ENCODE peak calls at places on chromosomes 11 and 22, in nine cellular contexts. G is hypothalamus, B is nucleus accumbens, M is AG08396, T is iris pigment epithelial cell, I is SJSA1, V is H9, R is NCI-H1105 treated with DMSO at 0.1 percent for 48 hours, Q is NCI-H510A treated with DMSO at 0.1 percent for 48 hours. E is an unnamed sample.

GRCh38 chr22:18110194-18110943 is at the start of gene TUBA8:
- DNase-seq in R (peak), B (peak), G (no peak), T (peak), V (peak), Q (peak), M (peak), I (peak), E (peak)

GRCh38 chr11:57196556-57196955 is 14.8 kb downstream of the LRRC55 start:
- DNase-seq in M (no peak), B (no peak), I (no peak), G (no peak), R (no peak), V (no peak), Q (no peak), T (no peak), E (no peak)

GRCh38 chr11:13663631-13664071 is 4.8 kb upstream of the FAR1 start:
- DNase-seq in I (no peak), T (peak), Q (no peak), V (no peak), M (peak), G (no peak), R (no peak), B (no peak), E (no peak)

GRCh38 chr22:32754413-32755041 is 47.0 kb upstream of the TIMP3 start:
- DNase-seq in M (peak), R (no peak), B (no peak), V (no peak), Q (no peak), I (no peak), T (peak), G (no peak), E (no peak)

GRCh38 chr11:73393479-73394415 is 17.5 kb downstream of the RELT start:
- DNase-seq in M (peak), T (peak), R (peak), G (peak), B (peak), Q (peak), I (peak), V (peak), E (peak)

GRCh38 chr11:106717222-106717621 is 301.1 kb downstream of the GUCY1A2 start:
- DNase-seq in B (no peak), I (no peak), Q (no peak), M (no peak), R (no peak), G (no peak), T (no peak), V (no peak), E (no peak)

GRCh38 chr11:68870470-68870869 is 28.8 kb upstream of the CPT1A start:
- DNase-seq in M (no peak), I (peak), Q (peak), V (no peak), T (no peak), G (no peak), B (no peak), R (peak), E (no peak)

GRCh38 chr22:25754527-25755202 is 12.7 kb downstream of the MYO18B start:
- DNase-seq in V (no peak), I (peak), G (no peak), R (no peak), M (peak), T (peak), Q (no peak), B (no peak), E (no peak)

GRCh38 chr11:19252394-19253148 is 11.8 kb upstream of the E2F8 start:
- DNase-seq in T (no peak), B (no peak), M (no peak), R (no peak), V (no peak), Q (no peak), G (no peak), I (no peak), E (no peak)

GRCh38 chr22:39612811-39613548 is 42.4 kb downstream of the CACNA1I start:
- DNase-seq in T (no peak), M (no peak), R (no peak), Q (no peak), G (no peak), B (no peak), I (no peak), V (no peak), E (no peak)

GRCh38 chr22:17172172-17172833 is 13.2 kb upstream of the HDHD5 start:
- DNase-seq in R (no peak), G (no peak), T (peak), I (no peak), V (peak), B (no peak), Q (no peak), M (no peak), E (no peak)

GRCh38 chr22:24965822-24966626 is 13.5 kb downstream of the KIAA1671 start:
- DNase-seq in T (no peak), G (no peak), V (no peak), I (no peak), R (no peak), B (no peak), Q (no peak), M (no peak), E (no peak)

GRCh38 chr22:45731798-45732495 is 60.3 kb downstream of the ATXN10 start:
- DNase-seq in M (no peak), G (no peak), T (peak), I (peak), B (no peak), V (no peak), R (no peak), Q (no peak), E (no peak)

GRCh38 chr11:45754261-45754709 is 50.7 kb upstream of the SLC35C1 start:
- DNase-seq in I (no peak), T (peak), B (no peak), G (no peak), R (no peak), Q (no peak), M (no peak), V (no peak), E (no peak)

GRCh38 chr11:31788066-31788465 is 23.1 kb downstream of the PAX6 start:
- DNase-seq in M (no peak), T (no peak), G (no peak), I (no peak), V (no peak), B (no peak), Q (no peak), R (no peak), E (no peak)

GRCh38 chr22:47043835-47044721 is 281.6 kb downstream of the TBC1D22A start:
- DNase-seq in Q (peak), T (peak), G (no peak), B (no peak), R (peak), M (peak), I (no peak), V (peak), E (peak)

GRCh38 chr22:39092111-39092867 is 4.8 kb upstream of the APOBEC3H start:
- DNase-seq in B (no peak), I (no peak), M (no peak), G (no peak), R (no peak), V (no peak), Q (no peak), T (no peak), E (no peak)

GRCh38 chr11:68810164-68810563 is 31.6 kb downstream of the CPT1A start:
- DNase-seq in V (no peak), I (no peak), B (peak), G (peak), M (no peak), R (peak), T (no peak), Q (no peak), E (peak)

GRCh38 chr11:9796276-9796675 is 132.4 kb downstream of the SWAP70 start:
- DNase-seq in I (no peak), T (peak), V (no peak), G (no peak), B (no peak), Q (no peak), M (no peak), R (no peak), E (no peak)